ENCODE peak calls at places on chromosome X, in four cellular contexts. One of them, this sample, is unnamed.

GRCh38 chrX:78168065-78168464 is 28.6 kb upstream of the TAF9B start:
- DNase-seq in IMR-90: no peak
- DNase-seq in right cardiac atrium: no peak
- DNase-seq in cardiac muscle cell: peak; percentile 6
- DNase-seq in this sample: no peak

GRCh38 chrX:20330545-20330944 is 63.8 kb upstream of the RPS6KA3 start:
- DNase-seq in IMR-90: no peak
- DNase-seq in right cardiac atrium: no peak
- DNase-seq in cardiac muscle cell: no peak
- DNase-seq in this sample: no peak

GRCh38 chrX:26146024-26146423 is 7.9 kb downstream of the MAGEB18 start:
- DNase-seq in IMR-90: no peak
- DNase-seq in right cardiac atrium: no peak
- DNase-seq in cardiac muscle cell: peak; percentile 0
- DNase-seq in this sample: no peak

GRCh38 chrX:134484039-134484438 is 24.1 kb downstream of the HPRT1 start:
- DNase-seq in IMR-90: peak; percentile 67
- DNase-seq in right cardiac atrium: no peak
- DNase-seq in cardiac muscle cell: peak; percentile 70
- DNase-seq in this sample: no peak

GRCh38 chrX:120456973-120457372 is 12.1 kb downstream of the LAMP2 start:
- DNase-seq in IMR-90: peak; percentile 21
- DNase-seq in right cardiac atrium: no peak
- DNase-seq in cardiac muscle cell: no peak
- DNase-seq in this sample: no peak

GRCh38 chrX:20067709-20068315 is 48.9 kb downstream of the MAP7D2 start:
- DNase-seq in IMR-90: peak; percentile 88
- DNase-seq in right cardiac atrium: peak; percentile 87
- DNase-seq in cardiac muscle cell: peak; percentile 86
- DNase-seq in this sample: peak; percentile 33

GRCh38 chrX:48450076-48450475 is 20.0 kb downstream of the SLC38A5 start:
- DNase-seq in IMR-90: no peak
- DNase-seq in right cardiac atrium: no peak
- DNase-seq in cardiac muscle cell: no peak
- DNase-seq in this sample: no peak

GRCh38 chrX:82127228-82128123 is 925.6 kb downstream of the SH3BGRL start:
- DNase-seq in IMR-90: no peak
- DNase-seq in right cardiac atrium: no peak
- DNase-seq in cardiac muscle cell: no peak
- DNase-seq in this sample: no peak

GRCh38 chrX:53714580-53715335 is 28.2 kb upstream of the HUWE1 start:
- DNase-seq in IMR-90: peak; percentile 57
- DNase-seq in right cardiac atrium: no peak
- DNase-seq in cardiac muscle cell: peak; percentile 36
- DNase-seq in this sample: no peak

GRCh38 chrX:152992120-152992519 is 1.8 kb downstream of the PNMA5 start:
- DNase-seq in IMR-90: no peak
- DNase-seq in right cardiac atrium: no peak
- DNase-seq in cardiac muscle cell: no peak
- DNase-seq in this sample: no peak

GRCh38 chrX:144722307-144722706 is 525.0 kb upstream of the SPANXN1 start:
- DNase-seq in IMR-90: no peak
- DNase-seq in right cardiac atrium: no peak
- DNase-seq in cardiac muscle cell: no peak
- DNase-seq in this sample: no peak

GRCh38 chrX:73876897-73877296 is 313.9 kb downstream of the CHIC1 start:
- DNase-seq in IMR-90: no peak
- DNase-seq in right cardiac atrium: no peak
- DNase-seq in cardiac muscle cell: no peak
- DNase-seq in this sample: no peak

GRCh38 chrX:40047485-40047884 is 50.3 kb downstream of the BCOR start:
- DNase-seq in IMR-90: no peak
- DNase-seq in right cardiac atrium: no peak
- DNase-seq in cardiac muscle cell: no peak
- DNase-seq in this sample: no peak

GRCh38 chrX:124228849-124229248 is 103.6 kb upstream of the TEX13D start:
- DNase-seq in IMR-90: no peak
- DNase-seq in right cardiac atrium: no peak
- DNase-seq in cardiac muscle cell: no peak
- DNase-seq in this sample: no peak

GRCh38 chrX:74514384-74514783 is 93.1 kb downstream of the SLC16A2 start:
- DNase-seq in IMR-90: no peak
- DNase-seq in right cardiac atrium: no peak
- DNase-seq in cardiac muscle cell: peak; percentile 45
- DNase-seq in this sample: no peak

GRCh38 chrX:101682723-101683122 is 23.1 kb upstream of the ARMCX2 start:
- DNase-seq in IMR-90: peak; percentile 57
- DNase-seq in right cardiac atrium: no peak
- DNase-seq in cardiac muscle cell: no peak
- DNase-seq in this sample: no peak

GRCh38 chrX:47595701-47596655 is 13.7 kb downstream of the TIMP1 start:
- DNase-seq in IMR-90: peak; percentile 89
- DNase-seq in right cardiac atrium: no peak
- DNase-seq in cardiac muscle cell: peak; percentile 93
- DNase-seq in this sample: no peak

GRCh38 chrX:120560405-120560841 is 339 bp downstream of the CUL4B start:
- DNase-seq in IMR-90: peak; percentile 39
- DNase-seq in right cardiac atrium: no peak
- DNase-seq in cardiac muscle cell: peak; percentile 50
- DNase-seq in this sample: no peak

GRCh38 chrX:12425496-12425895 is 287.2 kb downstream of the FRMPD4 start:
- DNase-seq in IMR-90: no peak
- DNase-seq in right cardiac atrium: no peak
- DNase-seq in cardiac muscle cell: peak; percentile 63
- DNase-seq in this sample: no peak

GRCh38 chrX:124414281-124414680 is 67.9 kb downstream of the SH2D1A start:
- DNase-seq in IMR-90: no peak
- DNase-seq in right cardiac atrium: no peak
- DNase-seq in cardiac muscle cell: no peak
- DNase-seq in this sample: no peak

GRCh38 chrX:108199691-108200090 is 108.1 kb downstream of the ATG4A start:
- DNase-seq in IMR-90: peak; percentile 22
- DNase-seq in right cardiac atrium: no peak
- DNase-seq in cardiac muscle cell: peak; percentile 54
- DNase-seq in this sample: no peak

GRCh38 chrX:57453901-57454300 is 137.9 kb upstream of the ZXDB start:
- DNase-seq in IMR-90: peak; percentile 4
- DNase-seq in right cardiac atrium: no peak
- DNase-seq in cardiac muscle cell: peak; percentile 8
- DNase-seq in this sample: no peak

GRCh38 chrX:23937100-23937499 is 29.3 kb downstream of the CXorf58 start:
- DNase-seq in IMR-90: peak; percentile 3
- DNase-seq in right cardiac atrium: no peak
- DNase-seq in cardiac muscle cell: no peak
- DNase-seq in this sample: no peak

GRCh38 chrX:87728024-87728423 is 210.4 kb downstream of the KLHL4 start:
- DNase-seq in IMR-90: no peak
- DNase-seq in right cardiac atrium: no peak
- DNase-seq in cardiac muscle cell: no peak
- DNase-seq in this sample: no peak

GRCh38 chrX:99914676-99915075 is 495.4 kb downstream of the PCDH19 start:
- DNase-seq in IMR-90: no peak
- DNase-seq in right cardiac atrium: no peak
- DNase-seq in cardiac muscle cell: no peak
- DNase-seq in this sample: no peak

GRCh38 chrX:49071877-49072711 is 1.7 kb downstream of the PRAF2 start:
- DNase-seq in IMR-90: peak; percentile 67
- DNase-seq in right cardiac atrium: peak; percentile 93
- DNase-seq in cardiac muscle cell: peak; percentile 91
- DNase-seq in this sample: peak; percentile 7

GRCh38 chrX:70470850-70471289 is 26.2 kb downstream of the DLG3 start:
- DNase-seq in IMR-90: peak; percentile 18
- DNase-seq in right cardiac atrium: no peak
- DNase-seq in cardiac muscle cell: no peak
- DNase-seq in this sample: no peak

GRCh38 chrX:118484216-118484903 is 11.3 kb upstream of the DOCK11 start:
- DNase-seq in IMR-90: peak; percentile 20
- DNase-seq in right cardiac atrium: no peak
- DNase-seq in cardiac muscle cell: no peak
- DNase-seq in this sample: no peak

GRCh38 chrX:31580227-31580626 is 508.4 kb upstream of the FTHL17 start:
- DNase-seq in IMR-90: peak; percentile 6
- DNase-seq in right cardiac atrium: no peak
- DNase-seq in cardiac muscle cell: no peak
- DNase-seq in this sample: no peak

GRCh38 chrX:12910424-12910823 is 4.0 kb downstream of the TLR8 start:
- DNase-seq in IMR-90: no peak
- DNase-seq in right cardiac atrium: no peak
- DNase-seq in cardiac muscle cell: no peak
- DNase-seq in this sample: no peak

GRCh38 chrX:80430826-80431501 is 10.7 kb downstream of the TENT5D start:
- DNase-seq in IMR-90: no peak
- DNase-seq in right cardiac atrium: no peak
- DNase-seq in cardiac muscle cell: peak; percentile 2
- DNase-seq in this sample: no peak

GRCh38 chrX:30973784-30974427 is 84.9 kb upstream of the TAB3 start:
- DNase-seq in IMR-90: no peak
- DNase-seq in right cardiac atrium: no peak
- DNase-seq in cardiac muscle cell: no peak
- DNase-seq in this sample: no peak

GRCh38 chrX:47060708-47061107 is 17.5 kb upstream of the RGN start:
- DNase-seq in IMR-90: no peak
- DNase-seq in right cardiac atrium: no peak
- DNase-seq in cardiac muscle cell: no peak
- DNase-seq in this sample: no peak

GRCh38 chrX:53089224-53089842 is 4.6 kb upstream of the KANTR start:
- DNase-seq in IMR-90: peak; percentile 68
- DNase-seq in right cardiac atrium: no peak
- DNase-seq in cardiac muscle cell: peak; percentile 76
- DNase-seq in this sample: peak; percentile 49

GRCh38 chrX:139201924-139202323 is 328.6 kb upstream of the F9 start:
- DNase-seq in IMR-90: no peak
- DNase-seq in right cardiac atrium: no peak
- DNase-seq in cardiac muscle cell: no peak
- DNase-seq in this sample: no peak
- H3K27ac ChIP-seq in IMR-90: no peak overlapping the region
- H3K27ac ChIP-seq in right cardiac atrium: no peak overlapping the region
- H3K27ac ChIP-seq in cardiac muscle cell: no peak overlapping the region
- H3K27ac ChIP-seq in this sample: peak overlapping the region; percentile 41

GRCh38 chrX:68332156-68332823 is 101.0 kb downstream of the OPHN1 start:
- DNase-seq in IMR-90: no peak
- DNase-seq in right cardiac atrium: no peak
- DNase-seq in cardiac muscle cell: peak; percentile 25
- DNase-seq in this sample: no peak
- H3K27ac ChIP-seq in IMR-90: no peak overlapping the region
- H3K27ac ChIP-seq in right cardiac atrium: no peak overlapping the region
- H3K27ac ChIP-seq in cardiac muscle cell: no peak overlapping the region
- H3K27ac ChIP-seq in this sample: no peak overlapping the region

GRCh38 chrX:10634681-10635161 is 14.3 kb upstream of the MID1 start:
- DNase-seq in IMR-90: peak; percentile 94
- DNase-seq in right cardiac atrium: no peak
- DNase-seq in cardiac muscle cell: peak; percentile 59
- DNase-seq in this sample: no peak
- H3K27ac ChIP-seq in IMR-90: peak overlapping the region; percentile 62
- H3K27ac ChIP-seq in right cardiac atrium: no peak overlapping the region
- H3K27ac ChIP-seq in cardiac muscle cell: no peak overlapping the region
- H3K27ac ChIP-seq in this sample: no peak overlapping the region

GRCh38 chrX:13966071-13966850 is 63.4 kb downstream of the GEMIN8 start:
- DNase-seq in IMR-90: no peak
- DNase-seq in right cardiac atrium: no peak
- DNase-seq in cardiac muscle cell: peak; percentile 50
- DNase-seq in this sample: no peak

GRCh38 chrX:13968198-13968597 is 61.5 kb downstream of the GEMIN8 start:
- DNase-seq in IMR-90: no peak
- DNase-seq in right cardiac atrium: no peak
- DNase-seq in cardiac muscle cell: no peak
- DNase-seq in this sample: no peak

GRCh38 chrX:13967636-13968035 is 62.1 kb downstream of the GEMIN8 start:
- DNase-seq in IMR-90: no peak
- DNase-seq in right cardiac atrium: no peak
- DNase-seq in cardiac muscle cell: no peak
- DNase-seq in this sample: no peak

DNA sequence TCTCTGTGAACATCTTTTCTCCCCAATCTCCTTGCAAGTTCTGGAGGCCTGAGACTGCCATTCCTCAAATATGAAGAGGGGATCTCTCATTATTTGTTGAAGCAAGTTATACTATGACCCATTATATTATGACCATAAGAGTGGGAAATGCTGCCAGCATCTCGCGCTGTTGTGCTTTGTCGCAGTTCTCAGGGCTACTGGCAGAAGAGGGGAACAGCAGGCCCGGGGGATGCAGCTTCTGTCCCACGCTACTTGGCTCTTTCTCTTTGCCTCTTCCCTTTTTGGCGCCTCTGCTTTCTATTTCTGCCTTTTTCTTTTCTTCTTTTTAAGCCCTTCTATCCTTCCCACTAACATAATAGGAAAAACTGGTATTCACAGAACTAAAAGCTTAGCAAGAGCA is 64.2 kb downstream of the GEMIN8 start:
- DNase-seq in IMR-90: no peak
- DNase-seq in right cardiac atrium: no peak
- DNase-seq in cardiac muscle cell: no peak
- DNase-seq in this sample: no peak
- H3K27ac ChIP-seq in IMR-90: no peak overlapping the region
- H3K27ac ChIP-seq in right cardiac atrium: no peak overlapping the region
- H3K27ac ChIP-seq in cardiac muscle cell: no peak overlapping the region
- H3K27ac ChIP-seq in this sample: no peak overlapping the region

GRCh38 chrX:468979-469378 is 82.3 kb upstream of the PPP2R3B start:
- DNase-seq in IMR-90: no peak
- DNase-seq in right cardiac atrium: no peak
- DNase-seq in cardiac muscle cell: no peak
- DNase-seq in this sample: no peak

GRCh38 chrX:476724-477075 is 90.0 kb upstream of the PPP2R3B start:
- DNase-seq in IMR-90: no peak
- DNase-seq in right cardiac atrium: no peak
- DNase-seq in cardiac muscle cell: no peak
- DNase-seq in this sample: no peak

GRCh38 chrX:475926-476723 is 89.4 kb upstream of the PPP2R3B start:
- DNase-seq in IMR-90: no peak
- DNase-seq in right cardiac atrium: no peak
- DNase-seq in cardiac muscle cell: no peak
- DNase-seq in this sample: no peak

GRCh38 chrX:470686-471085 is 84.0 kb upstream of the PPP2R3B start:
- DNase-seq in IMR-90: no peak
- DNase-seq in right cardiac atrium: no peak
- DNase-seq in cardiac muscle cell: no peak
- DNase-seq in this sample: no peak

DNA sequence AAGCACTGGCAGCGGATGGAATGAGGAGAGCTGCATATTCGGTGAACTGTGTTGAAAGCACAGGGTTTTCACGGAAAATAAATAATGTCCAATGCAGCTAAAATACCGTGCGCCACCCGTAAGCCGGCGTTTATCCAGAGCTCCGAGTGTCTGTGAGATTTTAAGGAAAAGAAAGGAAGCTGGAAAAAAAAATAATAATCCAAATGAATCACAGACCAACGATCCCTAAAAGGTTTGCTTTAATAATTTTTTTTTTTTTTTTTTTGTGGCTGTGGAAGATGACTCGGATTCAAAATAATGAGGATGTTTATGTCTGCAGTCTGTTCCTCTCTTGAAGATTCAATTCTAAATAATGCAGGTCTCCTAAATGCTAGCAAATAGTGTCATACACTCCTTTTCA is 84.5 kb upstream of the PPP2R3B start:
- DNase-seq in IMR-90: no peak
- DNase-seq in right cardiac atrium: no peak
- DNase-seq in cardiac muscle cell: no peak
- DNase-seq in this sample: no peak
- H3K27ac ChIP-seq in IMR-90: no peak overlapping the region
- H3K27ac ChIP-seq in right cardiac atrium: no peak overlapping the region
- H3K27ac ChIP-seq in cardiac muscle cell: no peak overlapping the region
- H3K27ac ChIP-seq in this sample: no peak overlapping the region